ENCODE peak calls at places on chromosomes 2 and 18, in nine cellular contexts. A is fibroblast of lung; Y is NCI-H1092 treated with DMSO at 0.1 percent for 48 hours; E is brain microvascular endothelial cell; C is HAP-1; M is effector CD4-positive, alpha-beta T cell; R is RWPE1; O is activated CD4-positive, alpha-beta T cell treated with anti-CD3 and anti-CD28 coated beads, Interleukin-2, amount 50 U/mL, for 48 hours; H is hepatic stellate cell. G is an unnamed sample.
A peak's percentile ranks its signal among the peaks of the same experiment; 100 is the strongest.

GRCh38 chr2:1402064-1402463 is 11.2 kb upstream of the TPO start:
- DNase-seq in A (no peak), Y (no peak), E (no peak), C (no peak), M (no peak), R (no peak), O (no peak), H (no peak), G (no peak)

GRCh38 chr2:30847329-30847728 is 40.1 kb upstream of the CAPN13 start:
- DNase-seq in A (no peak), Y (no peak), E (no peak), C (no peak), M (no peak), R (peak; percentile 17), O (no peak), H (no peak), G (no peak)

GRCh38 chr2:205563646-205564045 is 118.7 kb upstream of the NRP2 start:
- DNase-seq in A (peak; percentile 18), Y (no peak), E (no peak), C (no peak), M (no peak), R (no peak), O (peak; percentile 33), H (no peak), G (no peak)

GRCh38 chr2:150101947-150102346 is 385.5 kb downstream of the RND3 start:
- DNase-seq in A (peak; percentile 21), Y (no peak), E (no peak), C (no peak), M (no peak), R (no peak), O (no peak), H (no peak), G (no peak)

GRCh38 chr2:194319222-194319992 is 1337.6 kb upstream of the SLC39A10 start:
- DNase-seq in A (no peak), Y (no peak), E (no peak), C (no peak), M (no peak), R (no peak), O (no peak), H (no peak), G (no peak)

GRCh38 chr18:35050004-35050623 is 8.9 kb downstream of the MAPRE2 start:
- DNase-seq in A (peak; percentile 42), Y (no peak), E (no peak), C (no peak), M (no peak), R (no peak), O (no peak), H (no peak), G (no peak)

GRCh38 chr2:64832926-64833325 is 156.3 kb upstream of the SLC1A4 start:
- DNase-seq in A (no peak), Y (no peak), E (no peak), C (no peak), M (no peak), R (peak; percentile 20), O (no peak), H (no peak), G (no peak)

GRCh38 chr18:49250819-49251388 is 209.5 kb downstream of the DYM start:
- DNase-seq in A (peak; percentile 50), Y (peak; percentile 49), E (peak; percentile 31), C (peak; percentile 38), M (no peak), R (no peak), O (no peak), H (no peak), G (no peak)

GRCh38 chr18:5872886-5873285 is 22.4 kb downstream of the TMEM200C start:
- DNase-seq in A (no peak), Y (no peak), E (no peak), C (no peak), M (no peak), R (no peak), O (no peak), H (no peak), G (no peak)

GRCh38 chr18:3037423-3037915 is 24.5 kb upstream of the LPIN2 start:
- DNase-seq in A (peak; percentile 76), Y (no peak), E (peak; percentile 57), C (no peak), M (no peak), R (peak; percentile 77), O (no peak), H (peak; percentile 79), G (peak; percentile 65)

GRCh38 chr2:206154197-206154596 is 5.0 kb downstream of the NDUFS1 start:
- DNase-seq in A (peak; percentile 8), Y (no peak), E (no peak), C (peak; percentile 56), M (no peak), R (no peak), O (no peak), H (no peak), G (no peak)

GRCh38 chr2:207311316-207312005 is 145.7 kb upstream of the KLF7 start:
- DNase-seq in A (peak; percentile 100), Y (no peak), E (peak; percentile 99), C (no peak), M (no peak), R (peak; percentile 79), O (peak; percentile 40), H (peak; percentile 87), G (peak; percentile 93)

GRCh38 chr2:204022550-204022949 is 86.0 kb downstream of the ICOS start:
- DNase-seq in A (no peak), Y (no peak), E (no peak), C (no peak), M (no peak), R (no peak), O (no peak), H (no peak), G (no peak)

GRCh38 chr18:28365406-28365805 is 188.5 kb upstream of the CDH2 start:
- DNase-seq in A (no peak), Y (no peak), E (peak; percentile 37), C (no peak), M (no peak), R (peak; percentile 26), O (no peak), H (no peak), G (no peak)

GRCh38 chr18:56738184-56738583 is 87.0 kb downstream of the WDR7 start:
- DNase-seq in A (no peak), Y (no peak), E (no peak), C (no peak), M (no peak), R (no peak), O (no peak), H (no peak), G (no peak)

GRCh38 chr2:232320038-232320790 is 58.3 kb upstream of the ALPP start:
- DNase-seq in A (no peak), Y (no peak), E (no peak), C (no peak), M (no peak), R (no peak), O (no peak), H (no peak), G (no peak)

GRCh38 chr2:229815342-229815741 is 101.0 kb upstream of the DNER start:
- DNase-seq in A (no peak), Y (no peak), E (peak; percentile 51), C (no peak), M (no peak), R (no peak), O (no peak), H (no peak), G (no peak)

GRCh38 chr2:122755281-122755780 is 999.9 kb downstream of the TSN start:
- DNase-seq in A (no peak), Y (no peak), E (no peak), C (no peak), M (no peak), R (no peak), O (no peak), H (no peak), G (no peak)

GRCh38 chr18:28147674-28148171 is 29.2 kb downstream of the CDH2 start:
- DNase-seq in A (peak; percentile 69), Y (peak; percentile 12), E (peak; percentile 62), C (peak; percentile 92), M (no peak), R (no peak), O (no peak), H (no peak), G (no peak)

GRCh38 chr2:140498360-140498759 is 1632.5 kb downstream of the LRP1B start:
- DNase-seq in A (peak; percentile 24), Y (no peak), E (no peak), C (no peak), M (no peak), R (no peak), O (no peak), H (no peak), G (no peak)

GRCh38 chr2:134705861-134706586 is 12.8 kb downstream of the TMEM163 start:
- DNase-seq in A (no peak), Y (no peak), E (no peak), C (no peak), M (no peak), R (no peak), O (no peak), H (no peak), G (no peak)

GRCh38 chr2:163157411-163157810 is 318.8 kb upstream of the KCNH7 start:
- DNase-seq in A (no peak), Y (no peak), E (peak; percentile 27), C (no peak), M (no peak), R (no peak), O (no peak), H (no peak), G (no peak)

GRCh38 chr18:998976-999375 is 94.3 kb downstream of the ADCYAP1 start:
- DNase-seq in A (no peak), Y (no peak), E (no peak), C (no peak), M (no peak), R (no peak), O (no peak), H (no peak), G (no peak)

GRCh38 chr2:201797175-201797840 is 9.0 kb upstream of the CDK15 start:
- DNase-seq in A (peak; percentile 64), Y (no peak), E (peak; percentile 21), C (no peak), M (no peak), R (no peak), O (no peak), H (peak; percentile 47), G (no peak)

GRCh38 chr18:27712066-27712465 is 464.9 kb downstream of the CDH2 start:
- DNase-seq in A (no peak), Y (peak; percentile 94), E (no peak), C (peak; percentile 67), M (no peak), R (no peak), O (no peak), H (no peak), G (no peak)

GRCh38 chr2:120856421-120856862 is 120.8 kb downstream of the GLI2 start:
- DNase-seq in A (no peak), Y (no peak), E (peak; percentile 37), C (no peak), M (no peak), R (no peak), O (no peak), H (peak; percentile 84), G (no peak)

GRCh38 chr2:21396252-21396651 is 272.5 kb downstream of the TDRD15 start:
- DNase-seq in A (no peak), Y (no peak), E (no peak), C (no peak), M (no peak), R (no peak), O (no peak), H (no peak), G (no peak)

GRCh38 chr18:12278765-12279682 is 24.9 kb downstream of the CIDEA start:
- DNase-seq in A (peak; percentile 97), Y (no peak), E (peak; percentile 95), C (no peak), M (no peak), R (peak; percentile 46), O (no peak), H (peak; percentile 95), G (no peak)

GRCh38 chr18:46360841-46361240 is 256.7 kb downstream of the HAUS1 start:
- DNase-seq in A (no peak), Y (no peak), E (no peak), C (no peak), M (no peak), R (no peak), O (no peak), H (no peak), G (no peak)

GRCh38 chr2:108632748-108633147 is 86.5 kb upstream of the RANBP2 start:
- DNase-seq in A (no peak), Y (peak; percentile 93), E (no peak), C (no peak), M (no peak), R (no peak), O (no peak), H (no peak), G (no peak)

GRCh38 chr2:136206613-136207012 is 88.7 kb upstream of the CXCR4 start:
- DNase-seq in A (no peak), Y (peak; percentile 87), E (no peak), C (no peak), M (no peak), R (no peak), O (peak; percentile 50), H (no peak), G (no peak)

G was measured in CD14-positive monocyte.